ENCODE peak calls at places on chromosomes 7 and 10, in nine cellular contexts. U is A549; Q is colonic mucosa; E is fibroblast of lung; G is right atrium auricular region; P is heart right ventricle; K is SK-N-SH; W is uterus; Y is CD8-positive, alpha-beta T cell. Z is an unnamed sample.
A peak's percentile ranks its signal among the peaks of the same experiment; 100 is the strongest.

GRCh38 chr10:109089779-109090178 is 833.5 kb downstream of the XPNPEP1 start:
- DNase-seq in Y (no peak), E (no peak), G (no peak), P (no peak), W (no peak), K (no peak), U (no peak), Q (no peak), Z (no peak)

GRCh38 chr10:132845041-132845551 is 59.1 kb upstream of the NKX6-2 start:
- DNase-seq in G (no peak), U (no peak), K (peak; percentile 25), W (no peak), E (no peak), Q (peak; percentile 12), P (no peak), Y (no peak), Z (no peak)

GRCh38 chr7:138064856-138065357 is 11.4 kb upstream of the AKR1D1 start:
- DNase-seq in W (no peak), P (no peak), Q (no peak), E (no peak), K (no peak), U (no peak), Y (no peak), G (no peak), Z (no peak)

GRCh38 chr10:30115391-30116253 is 56.2 kb upstream of the JCAD start:
- DNase-seq in K (no peak), W (no peak), U (no peak), G (no peak), Q (no peak), Y (no peak), P (no peak), E (peak; percentile 62), Z (no peak)

GRCh38 chr7:55104707-55105433 is 86.1 kb downstream of the EGFR start:
- DNase-seq in Q (no peak), G (no peak), W (no peak), E (peak; percentile 90), Y (no peak), K (no peak), P (no peak), U (no peak), Z (no peak)

GRCh38 chr7:56048245-56048644 is 3.0 kb downstream of the PSPH start:
- DNase-seq in G (no peak), E (peak; percentile 35), K (no peak), W (no peak), U (no peak), Y (no peak), P (no peak), Q (no peak), Z (no peak)

GRCh38 chr10:63588436-63589180 is 67.4 kb downstream of the REEP3 start:
- DNase-seq in E (peak; percentile 22), Y (no peak), P (no peak), W (no peak), G (no peak), Q (peak; percentile 55), K (no peak), U (peak; percentile 17), Z (no peak)

GRCh38 chr7:100584046-100584676 is 1.8 kb downstream of the LRCH4 start:
- DNase-seq in Q (no peak), P (no peak), G (no peak), K (no peak), Y (no peak), E (no peak), U (no peak), W (no peak), Z (peak; percentile 52)

GRCh38 chr10:89389254-89389653 is 3.2 kb upstream of the IFIT1 start:
- DNase-seq in Q (no peak), Y (no peak), K (peak; percentile 41), W (no peak), P (no peak), G (no peak), E (peak; percentile 29), U (peak; percentile 57), Z (no peak)

GRCh38 chr7:102125127-102125561 is 161.5 kb upstream of the SH2B2 start:
- DNase-seq in U (peak; percentile 96), P (peak; percentile 56), Q (no peak), W (peak; percentile 82), G (peak; percentile 86), E (peak; percentile 92), K (no peak), Y (no peak), Z (no peak)

GRCh38 chr10:4131407-4132215 is 346.6 kb upstream of the KLF6 start:
- DNase-seq in K (no peak), P (no peak), Y (no peak), Q (no peak), U (peak; percentile 10), E (peak; percentile 93), W (no peak), G (no peak), Z (no peak)

GRCh38 chr7:44267178-44267577 is 58.2 kb downstream of the CAMK2B start:
- DNase-seq in Y (no peak), G (no peak), W (no peak), E (no peak), Q (no peak), K (no peak), U (no peak), P (no peak), Z (no peak)
- H3K27ac ChIP-seq in Y (no peak overlapping the region), G (peak overlapping the region; percentile 71), W (no peak overlapping the region), E (no peak overlapping the region), Q (no peak overlapping the region), K (no peak overlapping the region), U (no peak overlapping the region), P (no peak overlapping the region), Z (no peak overlapping the region)

GRCh38 chr7:46195934-46196333 is 274.9 kb upstream of the IGFBP3 start:
- DNase-seq in Q (no peak), G (no peak), E (no peak), K (no peak), P (no peak), U (no peak), Y (no peak), W (no peak), Z (no peak)

GRCh38 chr7:46189255-46189790 is 268.3 kb upstream of the IGFBP3 start:
- DNase-seq in E (no peak), Q (no peak), U (no peak), P (no peak), Y (no peak), K (no peak), W (no peak), G (no peak), Z (no peak)

GRCh38 chr7:46191296-46191695 is 270.2 kb upstream of the IGFBP3 start:
- DNase-seq in E (no peak), W (no peak), Q (no peak), K (no peak), P (no peak), U (no peak), G (no peak), Y (no peak), Z (no peak)

GRCh38 chr7:46191776-46192175 is 270.7 kb upstream of the IGFBP3 start:
- DNase-seq in G (no peak), Q (no peak), K (no peak), P (no peak), W (no peak), E (peak; percentile 94), U (no peak), Y (no peak), Z (no peak)

GRCh38 chr7:46192191-46192590 is 271.1 kb upstream of the IGFBP3 start:
- DNase-seq in P (no peak), G (no peak), K (no peak), U (no peak), W (no peak), Y (no peak), E (peak; percentile 33), Q (no peak), Z (no peak)
- H3K27ac ChIP-seq in P (no peak overlapping the region), G (no peak overlapping the region), K (no peak overlapping the region), U (no peak overlapping the region), W (no peak overlapping the region), Y (no peak overlapping the region), E (no peak overlapping the region), Q (no peak overlapping the region), Z (no peak overlapping the region)

DNA sequence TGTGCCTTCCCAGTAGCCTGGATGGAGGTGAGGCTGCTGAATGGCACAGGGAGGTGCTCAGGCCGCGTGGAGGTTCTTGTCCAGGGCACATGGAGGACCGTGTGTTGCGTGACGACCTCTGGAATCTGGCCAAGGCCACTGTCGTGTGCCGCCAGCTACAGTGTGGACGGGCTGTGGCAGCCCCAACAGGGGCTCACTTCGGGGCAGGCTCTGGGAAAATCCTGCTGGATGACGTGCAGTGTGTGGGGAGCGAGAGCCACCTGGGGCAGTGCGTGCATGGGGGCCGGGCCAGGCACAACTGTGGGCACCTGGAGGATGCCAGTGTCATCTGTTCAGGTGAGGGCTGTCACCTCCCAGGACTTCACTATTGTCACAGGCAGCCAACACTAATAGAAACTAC is 50.2 kb upstream of the C10orf120 start:
- DNase-seq in G (no peak), E (no peak), W (no peak), K (no peak), Y (no peak), Q (no peak), U (no peak), P (no peak), Z (no peak)
- H3K27ac ChIP-seq in G (no peak overlapping the region), E (no peak overlapping the region), W (no peak overlapping the region), K (no peak overlapping the region), Y (no peak overlapping the region), Q (no peak overlapping the region), U (no peak overlapping the region), P (no peak overlapping the region), Z (no peak overlapping the region)

GRCh38 chr7:115838829-115839228 is 191.7 kb downstream of the TFEC start:
- DNase-seq in G (no peak), Y (no peak), Q (no peak), E (no peak), U (no peak), W (no peak), K (no peak), P (no peak), Z (no peak)

GRCh38 chr7:115844857-115845256 is 185.7 kb downstream of the TFEC start:
- DNase-seq in K (no peak), Q (no peak), Y (no peak), P (no peak), G (no peak), W (no peak), U (no peak), E (peak; percentile 20), Z (no peak)

GRCh38 chr7:115840702-115841101 is 189.9 kb downstream of the TFEC start:
- DNase-seq in Y (no peak), P (no peak), U (no peak), Q (no peak), G (no peak), E (no peak), W (no peak), K (no peak), Z (no peak)
- H3K27ac ChIP-seq in Y (no peak overlapping the region), P (no peak overlapping the region), U (no peak overlapping the region), Q (no peak overlapping the region), G (no peak overlapping the region), E (no peak overlapping the region), W (no peak overlapping the region), K (no peak overlapping the region), Z (no peak overlapping the region)

DNA sequence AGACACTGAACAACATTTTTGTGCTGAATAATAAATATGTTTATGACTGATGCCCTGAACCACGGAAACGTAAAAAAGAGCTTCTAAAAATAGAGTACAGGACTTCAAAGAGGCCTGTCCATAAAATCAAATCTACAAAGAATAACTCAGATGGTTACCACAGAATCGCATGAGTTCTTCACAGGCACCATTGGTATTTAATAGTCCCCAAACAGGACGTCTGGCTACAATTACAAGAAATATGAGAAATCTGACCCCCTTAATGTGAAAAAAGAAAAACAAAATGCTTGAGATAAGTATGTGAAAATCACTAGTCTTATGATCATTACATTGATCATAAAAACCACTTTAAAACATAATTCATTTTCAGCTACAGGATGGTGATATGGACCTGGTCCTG is 20.8 kb downstream of the CYTH3 start:
- DNase-seq in P (no peak), K (no peak), Y (no peak), E (peak; percentile 58), Q (no peak), G (no peak), U (no peak), W (no peak), Z (no peak)
- H3K27ac ChIP-seq in P (peak overlapping the region; percentile 7), K (peak overlapping the region; percentile 50), Y (no peak overlapping the region), E (peak overlapping the region; percentile 39), Q (no peak overlapping the region), G (peak overlapping the region; percentile 20), U (no peak overlapping the region), W (no peak overlapping the region), Z (no peak overlapping the region)